ENCODE peak calls at places on chromosome 13, in four cellular contexts. F is GM12878, E is K562, X is HepG2. N is an unnamed sample.

GRCh38 chr13:80341771-80342271 is 895 bp upstream of the SPRY2 start:
- DNase-seq in F (no peak), E (no peak), X (peak; percentile 49), N (peak; percentile 80)

GRCh38 chr13:107545946-107546502 is 669.3 kb downstream of the LIG4 start:
- DNase-seq in F (no peak), E (no peak), X (no peak), N (no peak)

GRCh38 chr13:97125051-97125809 is 96.9 kb upstream of the MBNL2 start:
- DNase-seq in F (peak; percentile 63), E (no peak), X (peak; percentile 17), N (peak; percentile 50)

GRCh38 chr13:30110301-30111070 is 196.9 kb downstream of the KATNAL1 start:
- DNase-seq in F (no peak), E (no peak), X (no peak), N (no peak)

GRCh38 chr13:72696590-72696989 is 30.8 kb downstream of the MZT1 start:
- DNase-seq in F (no peak), E (no peak), X (no peak), N (peak; percentile 11)

GRCh38 chr13:102846261-102847015 is 606 bp downstream of the ERCC5 start:
- DNase-seq in F (no peak), E (no peak), X (peak; percentile 21), N (peak; percentile 41)

GRCh38 chr13:40492511-40492910 is 173.9 kb downstream of the FOXO1 start:
- DNase-seq in F (no peak), E (no peak), X (no peak), N (no peak)

GRCh38 chr13:76865109-76865508 is 21.1 kb downstream of the KCTD12 start:
- DNase-seq in F (no peak), E (no peak), X (no peak), N (no peak)

GRCh38 chr13:46961719-46962118 is 64.9 kb upstream of the HTR2A start:
- DNase-seq in F (peak; percentile 86), E (no peak), X (no peak), N (no peak)

GRCh38 chr13:29702912-29703351 is 107.4 kb upstream of the SLC7A1 start:
- DNase-seq in F (no peak), E (no peak), X (no peak), N (no peak)

GRCh38 chr13:50940509-50940908 is 30.9 kb downstream of the RNASEH2B start:
- DNase-seq in F (no peak), E (no peak), X (peak; percentile 74), N (no peak)

GRCh38 chr13:46324976-46325375 is 62.1 kb downstream of the RUBCNL start:
- DNase-seq in F (no peak), E (no peak), X (no peak), N (no peak)

GRCh38 chr13:62631124-62631523 is 1215.5 kb upstream of the PCDH20 start:
- DNase-seq in F (no peak), E (no peak), X (no peak), N (no peak)
- TF ChIP-seq EP300 in F (no peak), E (no peak), X (no peak), N (no peak)

DNA sequence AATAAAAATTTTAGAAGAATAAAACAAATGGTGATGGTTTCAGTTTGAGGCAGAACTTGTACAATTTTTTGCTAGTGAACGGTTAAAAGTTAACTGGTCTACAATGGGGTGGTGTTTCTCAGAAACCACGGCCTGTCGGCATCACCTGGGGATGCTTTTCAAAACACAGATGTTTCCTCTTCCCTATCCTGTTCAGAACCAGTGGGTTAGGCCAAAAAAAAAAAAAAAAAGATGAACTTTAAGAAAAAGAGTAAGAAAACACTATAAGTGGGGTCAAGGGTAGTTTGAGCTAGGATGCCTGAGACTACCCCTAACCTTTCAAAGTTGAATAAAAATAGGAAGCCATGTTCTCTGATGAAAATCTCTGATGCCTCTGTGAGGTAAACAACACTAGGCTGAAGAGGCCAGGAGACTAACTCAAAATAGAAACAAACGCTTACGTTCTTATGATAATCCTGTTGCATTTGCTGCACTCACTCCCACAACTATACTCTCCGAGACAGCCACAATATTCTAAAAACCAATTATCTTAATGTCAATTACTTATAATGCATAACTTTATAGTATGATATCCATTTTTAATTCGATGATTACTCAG is 3.3 kb downstream of the MTIF3 start:
- DNase-seq in F (no peak), E (no peak), X (no peak), N (no peak)
- TF ChIP-seq SMC3 in F (no peak), E (no peak), X (no peak), N (no peak)

DNA sequence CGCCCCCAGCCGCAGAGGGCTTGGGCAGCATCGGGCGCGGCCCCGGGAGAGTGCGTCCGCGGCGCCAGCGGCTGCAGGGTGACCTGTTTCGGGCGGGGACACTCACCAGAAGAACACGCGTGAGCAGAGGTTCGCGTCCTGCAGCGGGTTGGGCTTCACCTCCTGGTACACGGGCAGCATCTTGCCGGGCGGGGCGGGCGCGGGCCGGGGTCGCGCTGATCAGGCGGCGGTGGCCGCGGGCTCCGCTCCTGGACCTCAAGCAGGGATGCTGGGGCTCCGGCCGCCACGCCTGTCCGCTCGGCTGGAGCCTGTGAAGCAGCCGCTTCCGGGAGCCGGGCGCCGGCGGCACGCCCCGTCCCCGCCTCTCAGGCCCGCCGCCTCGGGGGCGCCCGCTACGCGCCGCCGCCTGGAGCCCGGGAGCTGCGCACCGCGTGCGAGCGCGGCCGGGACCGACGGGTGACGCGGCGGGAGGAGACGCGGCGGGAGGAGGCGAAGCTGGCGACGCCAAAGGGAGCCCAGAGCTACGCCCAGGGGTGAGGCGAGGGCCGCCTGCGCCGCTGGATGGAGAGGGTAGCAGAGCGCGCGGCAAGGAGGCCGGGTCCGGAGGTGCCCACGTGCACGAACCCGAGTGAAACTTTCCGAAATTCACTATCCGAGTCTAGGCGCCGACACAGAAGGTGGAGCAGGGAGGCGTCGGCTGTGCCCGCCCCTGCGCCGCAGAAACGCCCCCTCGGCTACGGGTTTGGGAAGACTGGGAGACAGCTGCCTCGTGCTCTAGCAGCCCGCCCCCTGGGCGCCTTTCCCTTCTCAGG is at the start of gene ABCC4:
- DNase-seq in F (no peak), E (peak; percentile 77), X (peak; percentile 51), N (peak; percentile 91)
- TF ChIP-seq POLR2AphosphoS5 in F (no peak), E (no peak), X (no peak), N (peak; percentile 18)

GRCh38 chr13:113296842-113297369 is at the start of gene LAMP1:
- DNase-seq in F (peak; percentile 87), E (peak; percentile 93), X (peak; percentile 89), N (peak; percentile 99)
- TF ChIP-seq EP300 in F (peak; percentile 91), E (peak; percentile 63), X (peak; percentile 89), N (peak; percentile 31)

GRCh38 chr13:110047511-110047910 is 259.4 kb downstream of the COL4A1 start:
- DNase-seq in F (no peak), E (no peak), X (no peak), N (peak; percentile 42)
- TF ChIP-seq SMC3 in F (no peak), E (no peak), X (no peak), N (no peak)

N was measured in SK-N-SH.